ENCODE peak calls at places on chromosomes 13 and 19, in five cellular contexts. R, B, O, Q and P are unnamed samples.
A peak's percentile ranks its signal among the peaks of the same experiment; 100 is the strongest.

GRCh38 chr19:8666814-8667405 is 31.7 kb downstream of the ACTL9 start:
- DNase-seq in B (no peak), R (no peak), O (no peak), Q (no peak), P (no peak)

GRCh38 chr19:33438016-33438671 is 64.6 kb downstream of the CEBPG start:
- DNase-seq in R (no peak), B (peak; percentile 26), O (no peak), Q (no peak), P (peak; percentile 46)

GRCh38 chr19:609001-609340 is 19.3 kb downstream of the HCN2 start:
- DNase-seq in Q (no peak), B (no peak), O (no peak), R (peak; percentile 83), P (no peak)

GRCh38 chr19:14770944-14771839 is 7.2 kb downstream of the ADGRE2 start:
- DNase-seq in B (peak; percentile 48), O (no peak), Q (no peak), R (no peak), P (no peak)

GRCh38 chr13:34567558-34567957 is 374.5 kb upstream of the NBEA start:
- DNase-seq in Q (no peak), B (no peak), R (no peak), O (no peak), P (peak; percentile 23)

GRCh38 chr19:10384580-10384979 is 4.2 kb upstream of the TYK2 start:
- DNase-seq in O (no peak), B (no peak), Q (no peak), R (no peak), P (no peak)

GRCh38 chr19:16374436-16374835 is 49.8 kb downstream of the KLF2 start:
- DNase-seq in B (no peak), Q (no peak), R (no peak), O (no peak), P (no peak)

GRCh38 chr13:77740931-77741586 is 43.6 kb downstream of the SLAIN1 start:
- DNase-seq in R (no peak), B (no peak), Q (no peak), O (no peak), P (no peak)

GRCh38 chr19:37329686-37330085 is 41.2 kb upstream of the ZNF527 start:
- DNase-seq in B (no peak), R (no peak), Q (no peak), O (no peak), P (no peak)

GRCh38 chr13:91078093-91078679 is 269.3 kb upstream of the MIR17HG start:
- DNase-seq in R (no peak), O (no peak), Q (no peak), B (no peak), P (no peak)